ENCODE peak calls at places on chromosomes 7 and 10, in five cellular contexts. N, Y, B, D and Q are unnamed samples.
A peak's percentile ranks its signal among the peaks of the same experiment; 100 is the strongest.

GRCh38 chr7:35334511-35334910 is 80.6 kb upstream of the TBX20 start:
- DNase-seq in N (no peak), Y (no peak), B (no peak), D (no peak), Q (no peak)

GRCh38 chr7:47724335-47724982 is 142.5 kb upstream of the TNS3 start:
- DNase-seq in N (no peak), Y (no peak), B (no peak), D (no peak), Q (no peak)

GRCh38 chr10:61465807-61466425 is 12.7 kb upstream of the TMEM26 start:
- DNase-seq in N (no peak), Y (no peak), B (no peak), D (no peak), Q (no peak)

GRCh38 chr7:101125989-101126650 is 784 bp upstream of the SERPINE1 start:
- DNase-seq in N (peak; percentile 91), Y (peak; percentile 63), B (peak; percentile 82), D (peak; percentile 95), Q (no peak)

GRCh38 chr7:147197006-147197405 is 1080.4 kb downstream of the CNTNAP2 start:
- DNase-seq in N (no peak), Y (no peak), B (no peak), D (no peak), Q (no peak)

GRCh38 chr10:121668336-121669009 is 70.2 kb upstream of the FGFR2 start:
- DNase-seq in N (no peak), Y (peak; percentile 89), B (no peak), D (peak; percentile 88), Q (no peak)

GRCh38 chr10:62562795-62563194 is 188.6 kb downstream of the ZNF365 start:
- DNase-seq in N (no peak), Y (no peak), B (no peak), D (no peak), Q (no peak)

GRCh38 chr7:84137812-84138211 is 56.8 kb downstream of the SEMA3A start:
- DNase-seq in N (no peak), Y (no peak), B (no peak), D (no peak), Q (no peak)

GRCh38 chr10:72801263-72801868 is 92.2 kb upstream of the OIT3 start:
- DNase-seq in N (no peak), Y (no peak), B (no peak), D (no peak), Q (no peak)

GRCh38 chr10:48523820-48524758 is 80.8 kb downstream of the ARHGAP22 start:
- DNase-seq in N (peak; percentile 43), Y (peak; percentile 65), B (no peak), D (no peak), Q (peak; percentile 41)

GRCh38 chr7:7972128-7972527 is 3.5 kb downstream of the GLCCI1 start:
- DNase-seq in N (no peak), Y (peak; percentile 32), B (no peak), D (no peak), Q (no peak)

GRCh38 chr10:84499846-84500245 is 171.5 kb downstream of the CCSER2 start:
- DNase-seq in N (no peak), Y (no peak), B (no peak), D (no peak), Q (no peak)

GRCh38 chr7:45979275-45980180 is 58.5 kb upstream of the IGFBP3 start:
- DNase-seq in N (no peak), Y (no peak), B (no peak), D (no peak), Q (no peak)

GRCh38 chr10:70315815-70316214 is 32.0 kb upstream of the NPFFR1 start:
- DNase-seq in N (no peak), Y (no peak), B (no peak), D (no peak), Q (no peak)

GRCh38 chr7:127885843-127886242 is 145.4 kb downstream of the LRRC4 start:
- DNase-seq in N (no peak), Y (no peak), B (no peak), D (no peak), Q (no peak)

GRCh38 chr10:103692421-103693069 is 162.8 kb downstream of the SH3PXD2A start:
- DNase-seq in N (no peak), Y (no peak), B (no peak), D (no peak), Q (peak; percentile 76)

GRCh38 chr7:30804078-30804661 is 33.0 kb downstream of the MINDY4 start:
- DNase-seq in N (no peak), Y (no peak), B (no peak), D (no peak), Q (no peak)

GRCh38 chr7:73964786-73965185 is 63.2 kb upstream of the ELN start:
- DNase-seq in N (no peak), Y (no peak), B (no peak), D (no peak), Q (no peak)

GRCh38 chr10:131000737-131001136 is 310.8 kb downstream of the TCERG1L start:
- DNase-seq in N (no peak), Y (no peak), B (no peak), D (no peak), Q (no peak)

GRCh38 chr10:129888784-129889616 is 75.1 kb downstream of the EBF3 start:
- DNase-seq in N (peak; percentile 64), Y (peak; percentile 38), B (no peak), D (no peak), Q (peak; percentile 55)

GRCh38 chr10:133279961-133280283 is 3.3 kb upstream of the ADAM8 start:
- DNase-seq in N (no peak), Y (no peak), B (no peak), D (no peak), Q (no peak)

GRCh38 chr10:126126023-126126422 is 229.7 kb downstream of the FANK1 start:
- DNase-seq in N (no peak), Y (no peak), B (no peak), D (no peak), Q (no peak)

GRCh38 chr7:36129048-36129534 is 24.0 kb upstream of the EEPD1 start:
- DNase-seq in N (peak; percentile 66), Y (peak; percentile 5), B (peak; percentile 87), D (no peak), Q (no peak)

GRCh38 chr10:132729810-132730565 is 56.0 kb downstream of the NKX6-2 start:
- DNase-seq in N (no peak), Y (no peak), B (no peak), D (no peak), Q (no peak)

GRCh38 chr10:3850999-3851937 is 66.3 kb upstream of the KLF6 start:
- DNase-seq in N (peak; percentile 64), Y (no peak), B (peak; percentile 74), D (no peak), Q (no peak)

GRCh38 chr10:98610301-98610700 is 163.6 kb upstream of the HPS1 start:
- DNase-seq in N (no peak), Y (no peak), B (no peak), D (no peak), Q (no peak)

GRCh38 chr7:144437370-144438191 is 34.1 kb upstream of the NOBOX start:
- DNase-seq in N (peak; percentile 18), Y (peak; percentile 56), B (peak; percentile 67), D (peak; percentile 20), Q (no peak)

GRCh38 chr7:3177271-3177670 is 123.8 kb upstream of the SDK1 start:
- DNase-seq in N (no peak), Y (no peak), B (no peak), D (no peak), Q (no peak)

GRCh38 chr7:3176112-3176836 is 124.8 kb upstream of the SDK1 start:
- DNase-seq in N (no peak), Y (no peak), B (no peak), D (no peak), Q (no peak)

GRCh38 chr7:3172768-3173280 is 128.2 kb upstream of the SDK1 start:
- DNase-seq in N (no peak), Y (no peak), B (no peak), D (no peak), Q (no peak)

GRCh38 chr7:3179456-3179855 is 121.6 kb upstream of the SDK1 start:
- DNase-seq in N (no peak), Y (no peak), B (no peak), D (no peak), Q (no peak)

GRCh38 chr7:3174515-3175318 is 126.3 kb upstream of the SDK1 start:
- DNase-seq in N (no peak), Y (no peak), B (no peak), D (no peak), Q (no peak)
- TF ChIP-seq POLR2A in N (no peak), Y (no peak), B (no peak), D (no peak), Q (no peak)

DNA sequence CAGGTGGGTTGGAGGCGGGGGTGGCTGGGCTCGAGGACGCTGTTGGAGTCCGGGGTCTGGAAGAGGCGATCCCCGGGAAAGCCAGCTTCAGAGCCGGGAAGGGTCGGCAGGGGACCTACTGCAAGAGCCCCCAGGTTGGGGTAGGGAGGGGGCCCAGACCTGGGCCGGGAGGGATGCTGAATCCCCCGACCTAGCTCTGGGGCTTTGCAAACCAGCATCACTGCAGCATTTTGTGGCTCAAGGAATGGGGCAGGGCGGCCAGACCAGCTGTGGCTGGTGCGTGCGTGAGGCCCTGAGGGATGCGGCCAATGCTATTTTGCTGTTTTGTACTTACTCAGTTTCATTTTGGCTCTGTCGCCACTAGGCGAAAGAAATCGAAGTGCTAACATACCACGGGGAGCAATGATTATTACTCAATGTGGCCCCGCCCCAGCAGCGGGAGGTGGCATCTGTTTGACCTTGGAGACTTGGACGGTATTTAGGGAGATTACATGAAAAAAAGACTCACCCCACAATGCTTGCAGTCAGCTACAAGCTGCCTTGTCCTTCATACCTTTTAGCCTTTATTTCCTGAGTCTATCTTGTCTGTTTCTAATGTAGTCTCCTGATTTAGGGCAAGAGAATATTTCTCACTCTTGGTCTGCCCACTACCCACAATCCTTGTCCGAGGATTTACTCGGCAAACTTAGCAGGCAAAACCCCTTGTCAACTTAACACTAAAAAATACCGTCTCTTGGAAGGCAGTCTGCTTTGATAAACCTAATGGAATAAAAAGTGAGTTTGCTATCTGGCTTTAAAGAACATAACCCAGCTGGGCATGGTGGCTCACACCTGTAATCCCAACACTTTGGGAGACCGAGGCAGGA is 16.2 kb downstream of the HSPB1 start:
- DNase-seq in N (peak; percentile 95), Y (peak; percentile 80), B (peak; percentile 90), D (peak; percentile 73), Q (peak; percentile 73)
- TF ChIP-seq POLR2A in N (no peak), Y (no peak), B (no peak), D (no peak), Q (peak; percentile 58)

DNA sequence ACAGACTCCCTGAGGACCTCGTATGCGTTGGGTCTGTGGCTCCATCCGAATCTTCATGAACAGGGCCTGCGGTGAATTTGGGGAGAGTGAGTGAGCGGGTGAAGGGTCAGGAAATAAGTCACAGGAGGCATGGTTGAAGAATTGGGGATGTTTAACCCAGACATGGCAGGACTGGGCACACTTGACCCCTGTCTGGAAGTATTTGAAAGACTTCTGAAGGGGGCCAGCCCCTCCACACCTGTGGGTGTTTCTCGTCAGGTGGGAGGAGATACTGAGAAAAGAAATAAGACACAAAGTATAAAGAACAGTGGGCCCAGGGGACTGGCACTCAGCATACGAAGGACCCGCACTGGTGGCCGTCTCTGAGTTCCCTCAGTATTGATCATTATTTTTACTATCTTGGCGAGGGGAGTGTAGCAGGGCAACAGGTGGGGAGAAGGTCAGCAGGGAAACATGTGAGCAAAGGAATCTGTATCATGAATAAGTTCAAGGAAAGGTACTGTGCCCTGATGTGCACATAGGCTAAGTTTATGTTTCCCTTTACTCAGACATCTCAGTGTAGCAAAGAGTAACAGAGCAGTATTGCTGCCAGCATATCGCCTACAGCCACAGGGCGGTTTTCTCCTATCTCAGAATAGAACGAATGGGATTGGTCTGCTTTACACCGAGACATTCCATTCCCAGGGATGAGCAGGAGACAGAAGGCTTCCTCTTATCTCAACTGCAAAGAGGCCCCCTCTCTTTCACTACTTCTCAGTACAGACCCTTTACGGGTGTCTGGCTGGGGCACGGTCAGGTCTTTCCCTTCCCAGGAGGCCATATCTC is 38.2 kb upstream of the PFKFB3 start:
- DNase-seq in N (no peak), Y (no peak), B (no peak), D (no peak), Q (no peak)
- TF ChIP-seq POLR2A in N (no peak), Y (no peak), B (no peak), D (no peak), Q (no peak)

GRCh38 chr7:121459148-121459547 is 63.0 kb upstream of the FAM3C start:
- DNase-seq in N (no peak), Y (peak; percentile 40), B (no peak), D (no peak), Q (no peak)
- TF ChIP-seq POLR2A in N (no peak), Y (no peak), B (no peak), D (no peak), Q (no peak)